ENCODE peak calls at places on chromosomes 11 and 22, in four cellular contexts. F is testis, C is Peyer's patch, P is uterus. J is an unnamed sample.

GRCh38 chr11:111938687-111939160 is 1.6 kb downstream of the DIXDC1 start:
- DNase-seq in F (no peak), C (peak; percentile 34), P (peak; percentile 51), J (no peak)

GRCh38 chr22:23836692-23837495 is 1.9 kb downstream of the DERL3 start:
- DNase-seq in F (no peak), C (no peak), P (no peak), J (no peak)

GRCh38 chr22:33894515-33894914 is 25.8 kb downstream of the LARGE1 start:
- DNase-seq in F (no peak), C (no peak), P (no peak), J (no peak)

GRCh38 chr22:50677493-50678217 is 5.0 kb downstream of the SHANK3 start:
- DNase-seq in F (peak; percentile 7), C (peak; percentile 10), P (no peak), J (no peak)

GRCh38 chr11:62015615-62016014 is 48.2 kb upstream of the FTH1 start:
- DNase-seq in F (no peak), C (no peak), P (no peak), J (no peak)

GRCh38 chr11:108574675-108575074 is 18.9 kb downstream of the EXPH5 start:
- DNase-seq in F (no peak), C (no peak), P (no peak), J (no peak)

GRCh38 chr11:92846542-92847125 is 122.8 kb upstream of the MTNR1B start:
- DNase-seq in F (no peak), C (no peak), P (no peak), J (no peak)

GRCh38 chr11:20887137-20887536 is 217.8 kb downstream of the NELL1 start:
- DNase-seq in F (no peak), C (no peak), P (no peak), J (no peak)

GRCh38 chr11:69985331-69985653 is 92.8 kb upstream of the ANO1 start:
- DNase-seq in F (no peak), C (no peak), P (no peak), J (no peak)

GRCh38 chr11:41201156-41201555 is 258.3 kb downstream of the LRRC4C start:
- DNase-seq in F (no peak), C (no peak), P (no peak), J (no peak)

GRCh38 chr22:23221351-23221804 is 41.1 kb downstream of the BCR start:
- DNase-seq in F (no peak), C (no peak), P (no peak), J (no peak)

GRCh38 chr22:28969401-28970168 is 86.2 kb downstream of the ZNRF3 start:
- DNase-seq in F (no peak), C (no peak), P (no peak), J (no peak)

GRCh38 chr22:19086944-19087343 is 35.3 kb downstream of the DGCR2 start:
- DNase-seq in F (no peak), C (peak; percentile 11), P (no peak), J (no peak)

GRCh38 chr11:46216040-46216764 is 61.3 kb upstream of the CREB3L1 start:
- DNase-seq in F (no peak), C (no peak), P (no peak), J (no peak)

GRCh38 chr11:44835979-44836378 is 109.2 kb downstream of the TSPAN18 start:
- DNase-seq in F (no peak), C (no peak), P (no peak), J (no peak)

GRCh38 chr11:88292156-88292844 is 45.2 kb downstream of the CTSC start:
- DNase-seq in F (peak; percentile 76), C (no peak), P (peak; percentile 26), J (no peak)

GRCh38 chr22:48683640-48684039 is 1144.0 kb downstream of the BRD1 start:
- DNase-seq in F (no peak), C (no peak), P (no peak), J (no peak)
- TF ChIP-seq CTCF in F (no peak), C (no peak), P (no peak), J (no peak)

DNA sequence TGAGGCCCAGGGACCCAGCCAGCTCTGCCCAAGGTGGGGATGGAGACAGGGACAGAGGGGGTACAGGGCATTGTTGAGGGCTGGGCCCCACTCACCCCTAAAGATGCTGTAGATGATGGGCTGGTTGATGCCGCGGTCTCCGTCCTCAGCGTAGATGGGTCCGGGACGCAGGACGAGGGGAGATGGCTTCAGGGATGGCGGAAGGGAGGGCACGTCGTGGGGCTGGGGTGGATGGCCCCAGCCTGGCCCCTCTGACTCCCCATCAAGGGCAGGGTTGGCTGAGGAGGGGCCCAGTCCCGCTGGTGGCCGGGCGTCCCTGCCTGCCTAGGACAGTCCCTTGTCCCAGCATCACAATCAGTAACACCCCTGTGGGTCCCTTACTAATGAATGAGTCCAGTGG is 4.5 kb upstream of the IRF7 start:
- DNase-seq in F (no peak), C (no peak), P (no peak), J (no peak)
- TF ChIP-seq POLR2A in F (no peak), C (no peak), P (no peak), J (no peak)

DNA sequence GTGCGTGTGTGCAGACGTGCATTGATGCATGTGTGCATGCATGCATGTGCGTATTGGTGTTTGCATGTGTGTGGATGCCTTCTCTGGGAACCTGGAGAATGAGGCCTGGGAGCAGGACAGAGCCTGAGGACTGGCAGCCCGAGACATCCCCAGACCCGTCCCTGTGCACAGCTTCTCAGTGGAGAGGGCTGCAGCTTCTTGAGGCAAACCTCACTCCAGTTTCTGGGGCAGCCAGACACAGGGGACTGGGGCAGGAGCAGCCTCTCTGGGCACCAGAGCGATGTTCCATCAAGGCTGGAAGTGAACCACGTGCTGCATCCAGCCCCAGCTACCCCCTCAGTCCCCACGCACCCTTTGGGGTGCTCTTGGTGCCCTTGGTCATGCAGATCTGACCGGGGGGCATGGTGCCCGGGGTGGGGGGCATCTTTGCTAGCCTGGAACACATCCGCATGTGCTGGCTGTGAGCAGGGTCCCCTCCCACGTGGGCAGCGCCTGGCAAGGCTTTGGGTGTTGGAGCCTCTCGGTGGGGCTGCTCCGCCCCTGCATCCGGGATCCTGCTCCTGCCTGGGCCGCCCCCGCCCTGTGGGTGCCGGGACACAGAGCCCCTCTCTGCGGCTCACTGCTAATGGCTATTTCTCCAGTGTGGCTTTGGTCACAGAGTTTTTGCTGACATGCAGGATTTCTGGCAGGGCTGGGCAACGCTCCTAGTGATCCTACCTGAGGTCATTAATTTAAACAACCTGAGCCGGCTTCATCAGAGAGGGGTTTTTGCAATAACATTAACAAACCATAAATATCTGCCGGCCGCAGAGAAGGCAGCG is 434.6 kb downstream of the TBC1D22A start:
- DNase-seq in F (peak; percentile 11), C (peak; percentile 1), P (no peak), J (no peak)
- H3K9me3 ChIP-seq in F (no peaks in the 10 kb centered on the region), C (no peaks in the 10 kb centered on the region), P (no peaks in the 10 kb centered on the region), J (no peaks in the 10 kb centered on the region)

DNA sequence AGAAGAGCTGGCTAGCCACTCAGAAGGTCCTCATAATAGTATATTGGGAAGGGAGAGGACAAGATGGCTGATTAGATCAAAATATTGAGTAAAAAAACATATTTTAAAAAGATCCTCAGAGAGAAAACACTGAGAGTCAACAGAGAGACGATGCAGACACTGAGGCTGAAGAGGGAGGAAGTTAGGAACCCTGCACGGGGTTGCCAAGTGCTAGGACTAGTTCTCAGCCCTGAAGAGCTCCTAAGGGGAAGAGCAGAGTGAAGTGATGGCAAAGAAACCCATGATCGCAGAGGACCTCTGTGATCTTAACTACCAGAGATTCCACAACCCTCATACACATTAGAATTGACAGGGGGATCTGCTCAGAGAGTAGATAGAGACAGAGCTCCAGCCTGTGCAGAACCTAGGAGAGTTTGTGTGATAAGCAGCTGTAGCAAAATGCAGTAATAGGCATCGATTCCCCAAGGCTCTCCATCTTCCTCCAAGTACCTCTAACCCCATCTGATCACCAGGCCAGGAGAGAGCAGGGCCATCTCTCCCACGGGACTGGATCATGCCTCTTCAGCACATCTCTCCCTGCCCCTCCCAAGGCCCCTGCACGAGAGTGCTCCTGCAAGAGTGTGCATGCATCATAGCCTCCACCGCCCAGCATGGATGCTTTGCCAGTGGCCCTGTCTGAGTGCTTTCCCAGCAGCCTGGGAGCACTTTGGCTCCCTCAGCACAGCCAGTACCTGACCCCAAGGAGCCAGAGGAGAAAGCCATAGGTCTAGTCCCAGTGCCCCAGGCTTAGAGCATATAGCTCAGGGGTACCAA is 41.2 kb upstream of the ARL14EP start:
- DNase-seq in F (no peak), C (no peak), P (no peak), J (no peak)
- TF ChIP-seq CTCF in F (no peak), C (no peak), P (no peak), J (no peak)

DNA sequence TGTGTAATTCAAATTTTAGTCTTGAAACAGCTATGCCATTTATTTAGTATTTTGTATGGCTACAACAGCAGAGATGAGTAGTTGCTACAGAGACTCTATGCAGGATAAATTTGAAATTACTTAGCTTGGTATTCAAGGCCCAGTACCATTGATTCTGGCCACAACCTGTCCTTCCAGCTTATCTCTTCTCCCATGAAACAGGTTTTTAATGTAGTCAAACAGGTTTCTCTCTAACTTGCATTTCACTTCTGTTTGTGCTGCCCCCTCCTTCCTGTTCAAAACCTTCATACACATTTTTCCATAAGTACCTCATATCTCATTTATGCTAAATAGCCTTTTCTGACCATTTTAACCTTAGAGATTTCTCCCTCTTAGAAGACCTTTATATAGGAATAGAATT is 3.3 kb downstream of the USP47 start:
- DNase-seq in F (no peak), C (no peak), P (no peak), J (no peak)
- TF ChIP-seq POLR2A in F (no peak), C (no peak), P (no peak), J (no peak)

DNA sequence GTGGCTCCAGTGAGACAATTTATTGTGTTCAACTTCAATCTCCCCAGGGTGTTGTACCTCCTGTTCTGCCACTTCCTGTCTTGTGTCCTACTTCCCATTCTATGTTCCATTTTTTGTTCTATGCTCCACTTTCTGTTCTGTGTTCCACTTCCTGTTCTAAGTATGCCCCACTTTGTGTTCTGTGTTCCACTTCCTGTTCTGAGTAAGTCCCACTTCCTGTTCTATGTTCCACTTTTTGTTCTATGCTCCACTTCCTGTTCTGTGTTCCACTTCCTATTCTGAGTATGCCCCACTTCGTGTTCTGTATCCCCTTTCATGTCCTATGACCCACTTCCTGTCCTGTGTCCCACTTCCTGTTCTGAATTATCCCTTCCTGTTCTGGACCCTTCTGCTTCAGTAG is 732.7 kb downstream of the TBC1D22A start:
- DNase-seq in F (no peak), C (no peak), P (no peak), J (no peak)
- H3K9me3 ChIP-seq in F (no peaks in the 10 kb centered on the region), C (no peaks in the 10 kb centered on the region), P (no peaks in the 10 kb centered on the region), J (no peaks in the 10 kb centered on the region)

GRCh38 chr11:2934057-2934550 is 4.9 kb upstream of the PHLDA2 start:
- DNase-seq in F (no peak), C (no peak), P (no peak), J (no peak)

GRCh38 chr11:2931416-2931746 is 2.2 kb upstream of the PHLDA2 start:
- DNase-seq in F (no peak), C (no peak), P (no peak), J (no peak)

GRCh38 chr11:2931771-2932738 is 2.8 kb upstream of the PHLDA2 start:
- DNase-seq in F (no peak), C (no peak), P (no peak), J (no peak)

GRCh38 chr11:2933376-2934056 is 4.3 kb upstream of the PHLDA2 start:
- DNase-seq in F (peak; percentile 41), C (no peak), P (no peak), J (no peak)

GRCh38 chr11:2932850-2933251 is 3.6 kb upstream of the PHLDA2 start:
- DNase-seq in F (no peak), C (no peak), P (no peak), J (peak; percentile 30)
- TF ChIP-seq CTCF in F (no peak), C (no peak), P (no peak), J (no peak)